ENCODE peak calls at places on chromosomes 11 and 22, in five cellular contexts. X is pancreas, V is caudate nucleus, R is lower leg skin, H is pulmonary artery endothelial cell. K is an unnamed sample.

GRCh38 chr22:46622081-46622521 is 1.9 kb downstream of the GRAMD4 start:
- DNase-seq in X (no peak), V (peak; percentile 52), R (no peak), H (no peak), K (no peak)

GRCh38 chr11:30504468-30504867 is 81.7 kb downstream of the MPPED2 start:
- DNase-seq in X (no peak), V (no peak), R (no peak), H (no peak), K (no peak)

GRCh38 chr11:93236741-93237675 is 39.2 kb upstream of the SLC36A4 start:
- DNase-seq in X (peak; percentile 32), V (no peak), R (no peak), H (no peak), K (no peak)

GRCh38 chr11:58609723-58610122 is 12.7 kb upstream of the CNTF start:
- DNase-seq in X (no peak), V (no peak), R (no peak), H (no peak), K (no peak)

GRCh38 chr22:50473855-50474671 is 772 bp downstream of the SBF1 start:
- DNase-seq in X (peak; percentile 54), V (no peak), R (no peak), H (no peak), K (no peak)

GRCh38 chr11:93099811-93100210 is 98.0 kb downstream of the SLC36A4 start:
- DNase-seq in X (no peak), V (no peak), R (no peak), H (no peak), K (no peak)

GRCh38 chr11:30586251-30587144 is at the start of gene MPPED2:
- DNase-seq in X (peak; percentile 51), V (no peak), R (peak; percentile 90), H (no peak), K (no peak)

GRCh38 chr11:61907282-61907681 is 10.1 kb downstream of the RAB3IL1 start:
- DNase-seq in X (no peak), V (no peak), R (no peak), H (no peak), K (no peak)

GRCh38 chr11:7672960-7673723 is at the start of gene CYB5R2:
- DNase-seq in X (peak; percentile 68), V (no peak), R (peak; percentile 96), H (no peak), K (peak; percentile 57)

GRCh38 chr11:68312780-68313573 is 586 bp downstream of the LRP5 start:
- DNase-seq in X (peak; percentile 48), V (no peak), R (no peak), H (no peak), K (no peak)

GRCh38 chr11:12981879-12982531 is 27.1 kb upstream of the RASSF10 start:
- DNase-seq in X (no peak), V (no peak), R (no peak), H (no peak), K (no peak)

GRCh38 chr22:44394246-44395115 is 81.7 kb upstream of the SHISAL1 start:
- DNase-seq in X (no peak), V (no peak), R (peak; percentile 83), H (no peak), K (no peak)

GRCh38 chr11:118283756-118284350 is 19.8 kb upstream of the MPZL2 start:
- DNase-seq in X (no peak), V (no peak), R (no peak), H (no peak), K (no peak)

GRCh38 chr11:34234086-34234740 is 123.6 kb downstream of the ABTB2 start:
- DNase-seq in X (peak; percentile 37), V (no peak), R (no peak), H (no peak), K (no peak)

GRCh38 chr11:93737904-93738612 is 3.2 kb downstream of the TAF1D start:
- DNase-seq in X (no peak), V (no peak), R (no peak), H (no peak), K (no peak)

GRCh38 chr11:29336727-29337212 is 680.1 kb downstream of the KCNA4 start:
- DNase-seq in X (no peak), V (no peak), R (no peak), H (no peak), K (no peak)

GRCh38 chr22:43289976-43290663 is 53.1 kb downstream of the SCUBE1 start:
- DNase-seq in X (no peak), V (no peak), R (peak; percentile 89), H (no peak), K (peak; percentile 63)

GRCh38 chr11:521179-521688 is 14.1 kb downstream of the HRAS start:
- DNase-seq in X (no peak), V (no peak), R (peak; percentile 70), H (no peak), K (no peak)

GRCh38 chr11:110345756-110346155 is 49.3 kb upstream of the RDX start:
- DNase-seq in X (no peak), V (no peak), R (no peak), H (no peak), K (no peak)

GRCh38 chr11:131674051-131674755 is 303.8 kb downstream of the NTM start:
- DNase-seq in X (peak; percentile 77), V (peak; percentile 67), R (peak; percentile 92), H (no peak), K (peak; percentile 53)

GRCh38 chr22:49948958-49949913 is 11.3 kb upstream of the PIM3 start:
- DNase-seq in X (peak; percentile 96), V (no peak), R (no peak), H (no peak), K (no peak)

GRCh38 chr22:37581534-37581933 is 1.6 kb upstream of the LGALS2 start:
- DNase-seq in X (peak; percentile 83), V (no peak), R (no peak), H (no peak), K (no peak)

GRCh38 chr11:10382518-10382917 is 72.5 kb upstream of the AMPD3 start:
- DNase-seq in X (no peak), V (no peak), R (no peak), H (no peak), K (no peak)

GRCh38 chr11:69909561-69910518 is 90.6 kb upstream of the FGF3 start:
- DNase-seq in X (no peak), V (no peak), R (peak; percentile 79), H (no peak), K (no peak)

GRCh38 chr22:35409783-35410662 is 10.1 kb downstream of the MCM5 start:
- DNase-seq in X (no peak), V (no peak), R (no peak), H (no peak), K (no peak)

GRCh38 chr22:37300551-37301017 is 18.3 kb downstream of the CYTH4 start:
- DNase-seq in X (no peak), V (no peak), R (no peak), H (no peak), K (no peak)

GRCh38 chr11:9082575-9082974 is 8.8 kb downstream of the SCUBE2 start:
- DNase-seq in X (no peak), V (no peak), R (no peak), H (no peak), K (no peak)